ENCODE peak calls at places on chromosomes 16 and 17, in seven cellular contexts. One of them, this sample, is unnamed.

GRCh38 chr17:2909164-2909852 is 113.1 kb downstream of the RAP1GAP2 start:
- DNase-seq in RWPE1: no peak
- DNase-seq in GM12865: no peak
- DNase-seq in DND-41: no peak
- DNase-seq in A549: no peak
- DNase-seq in CD8-positive, alpha-beta T cell: no peak
- DNase-seq in pancreas: no peak
- DNase-seq in this sample: no peak

GRCh38 chr17:69525920-69526841 is 111.7 kb downstream of the MAP2K6 start:
- DNase-seq in GM12865: peak
- DNase-seq in pancreas: peak
- DNase-seq in DND-41: peak
- DNase-seq in A549: peak
- DNase-seq in RWPE1: peak
- DNase-seq in CD8-positive, alpha-beta T cell: no peak
- DNase-seq in this sample: peak

GRCh38 chr16:85150331-85150940 is 38.2 kb upstream of the CIBAR2 start:
- DNase-seq in RWPE1: no peak
- DNase-seq in DND-41: no peak
- DNase-seq in GM12865: no peak
- DNase-seq in A549: no peak
- DNase-seq in pancreas: no peak
- DNase-seq in CD8-positive, alpha-beta T cell: no peak
- DNase-seq in this sample: no peak

GRCh38 chr17:1043601-1044251 is 46.8 kb downstream of the TIMM22 start:
- DNase-seq in A549: no peak
- DNase-seq in DND-41: no peak
- DNase-seq in GM12865: no peak
- DNase-seq in CD8-positive, alpha-beta T cell: no peak
- DNase-seq in pancreas: no peak
- DNase-seq in RWPE1: no peak
- DNase-seq in this sample: no peak

GRCh38 chr17:34377078-34377823 is 14.2 kb upstream of the CCL1 start:
- DNase-seq in A549: no peak
- DNase-seq in DND-41: peak
- DNase-seq in pancreas: no peak
- DNase-seq in GM12865: peak
- DNase-seq in CD8-positive, alpha-beta T cell: no peak
- DNase-seq in RWPE1: no peak
- DNase-seq in this sample: no peak

GRCh38 chr17:81831957-81832607 is 1.0 kb downstream of the MCRIP1 start:
- DNase-seq in GM12865: peak
- DNase-seq in RWPE1: no peak
- DNase-seq in A549: no peak
- DNase-seq in DND-41: peak
- DNase-seq in pancreas: peak
- DNase-seq in CD8-positive, alpha-beta T cell: no peak
- DNase-seq in this sample: no peak

GRCh38 chr16:15857779-15858560 is 1.1 kb upstream of the MYH11 start:
- DNase-seq in CD8-positive, alpha-beta T cell: no peak
- DNase-seq in GM12865: no peak
- DNase-seq in A549: peak
- DNase-seq in DND-41: no peak
- DNase-seq in RWPE1: no peak
- DNase-seq in pancreas: no peak
- DNase-seq in this sample: peak

GRCh38 chr16:64892843-64893242 is 229.0 kb downstream of the CDH11 start:
- DNase-seq in pancreas: no peak
- DNase-seq in CD8-positive, alpha-beta T cell: no peak
- DNase-seq in A549: no peak
- DNase-seq in DND-41: no peak
- DNase-seq in RWPE1: peak
- DNase-seq in GM12865: no peak
- DNase-seq in this sample: no peak

GRCh38 chr17:32609085-32609484 is 122.3 kb downstream of the CDK5R1 start:
- DNase-seq in CD8-positive, alpha-beta T cell: peak
- DNase-seq in DND-41: peak
- DNase-seq in GM12865: peak
- DNase-seq in pancreas: peak
- DNase-seq in RWPE1: peak
- DNase-seq in A549: no peak
- DNase-seq in this sample: peak

GRCh38 chr16:325375-326155 is 27.0 kb downstream of the AXIN1 start:
- DNase-seq in CD8-positive, alpha-beta T cell: no peak
- DNase-seq in RWPE1: no peak
- DNase-seq in DND-41: no peak
- DNase-seq in A549: no peak
- DNase-seq in pancreas: no peak
- DNase-seq in GM12865: no peak
- DNase-seq in this sample: peak

GRCh38 chr16:78133919-78134318 is 34.5 kb downstream of the WWOX start:
- DNase-seq in RWPE1: no peak
- DNase-seq in A549: no peak
- DNase-seq in DND-41: no peak
- DNase-seq in pancreas: no peak
- DNase-seq in CD8-positive, alpha-beta T cell: no peak
- DNase-seq in GM12865: no peak
- DNase-seq in this sample: no peak

GRCh38 chr17:12545877-12546513 is 119.7 kb upstream of the MYOCD start:
- DNase-seq in CD8-positive, alpha-beta T cell: no peak
- DNase-seq in GM12865: peak
- DNase-seq in pancreas: peak
- DNase-seq in A549: peak
- DNase-seq in RWPE1: peak
- DNase-seq in DND-41: peak
- DNase-seq in this sample: peak

GRCh38 chr16:81610144-81610842 is 165.7 kb downstream of the CMIP start:
- DNase-seq in A549: no peak
- DNase-seq in CD8-positive, alpha-beta T cell: no peak
- DNase-seq in DND-41: no peak
- DNase-seq in pancreas: peak
- DNase-seq in GM12865: no peak
- DNase-seq in RWPE1: peak
- DNase-seq in this sample: no peak

GRCh38 chr17:28507567-28508195 is 1.5 kb downstream of the FOXN1 start:
- DNase-seq in pancreas: no peak
- DNase-seq in RWPE1: peak
- DNase-seq in DND-41: no peak
- DNase-seq in GM12865: no peak
- DNase-seq in CD8-positive, alpha-beta T cell: no peak
- DNase-seq in A549: no peak
- DNase-seq in this sample: no peak

GRCh38 chr16:53744449-53744848 is 40.5 kb downstream of the FTO start:
- DNase-seq in CD8-positive, alpha-beta T cell: peak
- DNase-seq in DND-41: peak
- DNase-seq in pancreas: peak
- DNase-seq in A549: no peak
- DNase-seq in GM12865: peak
- DNase-seq in RWPE1: no peak
- DNase-seq in this sample: peak

GRCh38 chr17:31491794-31492171 is 100.3 kb downstream of the RAB11FIP4 start:
- DNase-seq in A549: no peak
- DNase-seq in DND-41: no peak
- DNase-seq in RWPE1: no peak
- DNase-seq in CD8-positive, alpha-beta T cell: no peak
- DNase-seq in pancreas: peak
- DNase-seq in GM12865: peak
- DNase-seq in this sample: no peak

DNA sequence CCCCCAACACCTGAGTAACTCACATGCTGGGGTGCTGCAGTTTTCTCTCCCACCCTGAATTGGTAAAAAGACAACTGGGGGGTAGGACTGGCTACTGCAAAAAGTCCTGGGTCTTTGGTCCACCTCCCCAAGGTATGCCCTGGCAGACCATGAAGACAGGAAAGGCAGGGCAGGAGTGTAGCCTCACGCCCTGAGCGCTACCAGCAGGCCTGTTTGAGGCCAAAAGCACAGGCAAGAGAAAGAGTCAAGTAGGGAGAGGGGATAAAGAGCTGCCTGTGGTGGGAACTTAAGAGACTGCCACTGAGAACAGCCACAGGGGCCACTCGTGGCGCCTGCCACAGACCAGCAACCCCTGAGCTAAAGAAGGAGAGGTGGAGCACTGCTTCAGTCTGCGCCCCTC is 13.8 kb downstream of the PSMB3 start:
- DNase-seq in A549: no peak
- DNase-seq in pancreas: no peak
- DNase-seq in GM12865: no peak
- DNase-seq in DND-41: no peak
- DNase-seq in RWPE1: no peak
- DNase-seq in CD8-positive, alpha-beta T cell: no peak
- DNase-seq in this sample: no peak
- TF ChIP-seq CTCF in A549: no peak
- TF ChIP-seq CTCF in pancreas: no peak
- TF ChIP-seq CTCF in GM12865: no peak
- TF ChIP-seq CTCF in DND-41: no peak
- TF ChIP-seq CTCF in RWPE1: no peak
- TF ChIP-seq CTCF in CD8-positive, alpha-beta T cell: no peak
- TF ChIP-seq CTCF in this sample: no peak

GRCh38 chr17:44585315-44585714 is 28.0 kb downstream of the FZD2 start:
- DNase-seq in A549: no peak
- DNase-seq in DND-41: no peak
- DNase-seq in pancreas: no peak
- DNase-seq in GM12865: no peak
- DNase-seq in CD8-positive, alpha-beta T cell: no peak
- DNase-seq in RWPE1: no peak
- DNase-seq in this sample: no peak

GRCh38 chr17:44578947-44579346 is 21.7 kb downstream of the FZD2 start:
- DNase-seq in GM12865: no peak
- DNase-seq in RWPE1: no peak
- DNase-seq in A549: no peak
- DNase-seq in DND-41: no peak
- DNase-seq in CD8-positive, alpha-beta T cell: no peak
- DNase-seq in pancreas: no peak
- DNase-seq in this sample: no peak

GRCh38 chr17:44587339-44587738 is 30.1 kb downstream of the FZD2 start:
- DNase-seq in A549: peak
- DNase-seq in DND-41: no peak
- DNase-seq in RWPE1: peak
- DNase-seq in GM12865: no peak
- DNase-seq in pancreas: peak
- DNase-seq in CD8-positive, alpha-beta T cell: no peak
- DNase-seq in this sample: no peak

GRCh38 chr17:44584498-44584897 is 27.2 kb downstream of the FZD2 start:
- DNase-seq in A549: no peak
- DNase-seq in RWPE1: no peak
- DNase-seq in pancreas: no peak
- DNase-seq in DND-41: no peak
- DNase-seq in CD8-positive, alpha-beta T cell: no peak
- DNase-seq in GM12865: no peak
- DNase-seq in this sample: no peak

GRCh38 chr17:44581868-44582267 is 24.6 kb downstream of the FZD2 start:
- DNase-seq in A549: peak
- DNase-seq in DND-41: peak
- DNase-seq in CD8-positive, alpha-beta T cell: no peak
- DNase-seq in pancreas: no peak
- DNase-seq in GM12865: peak
- DNase-seq in RWPE1: no peak
- DNase-seq in this sample: no peak
- TF ChIP-seq CTCF in A549: peak
- TF ChIP-seq CTCF in DND-41: peak
- TF ChIP-seq CTCF in CD8-positive, alpha-beta T cell: no peak
- TF ChIP-seq CTCF in pancreas: no peak
- TF ChIP-seq CTCF in GM12865: peak
- TF ChIP-seq CTCF in RWPE1: no peak
- TF ChIP-seq CTCF in this sample: peak

GRCh38 chr17:35726609-35727460 is 4.6 kb upstream of the RASL10B start:
- DNase-seq in pancreas: peak
- DNase-seq in CD8-positive, alpha-beta T cell: no peak
- DNase-seq in RWPE1: peak
- DNase-seq in GM12865: no peak
- DNase-seq in A549: no peak
- DNase-seq in DND-41: no peak
- DNase-seq in this sample: no peak
- TF ChIP-seq CTCF in pancreas: no peak
- TF ChIP-seq CTCF in CD8-positive, alpha-beta T cell: no peak
- TF ChIP-seq CTCF in RWPE1: no peak
- TF ChIP-seq CTCF in GM12865: no peak
- TF ChIP-seq CTCF in A549: no peak
- TF ChIP-seq CTCF in DND-41: no peak
- TF ChIP-seq CTCF in this sample: no peak

GRCh38 chr16:25110392-25110947 is 1.1 kb upstream of the LCMT1 start:
- DNase-seq in GM12865: peak
- DNase-seq in DND-41: peak
- DNase-seq in CD8-positive, alpha-beta T cell: no peak
- DNase-seq in A549: no peak
- DNase-seq in RWPE1: no peak
- DNase-seq in pancreas: no peak
- DNase-seq in this sample: no peak

GRCh38 chr16:25109643-25110042 is 1.9 kb upstream of the LCMT1 start:
- DNase-seq in DND-41: no peak
- DNase-seq in A549: peak
- DNase-seq in GM12865: no peak
- DNase-seq in CD8-positive, alpha-beta T cell: no peak
- DNase-seq in RWPE1: peak
- DNase-seq in pancreas: peak
- DNase-seq in this sample: no peak

GRCh38 chr16:25108054-25108453 is 3.5 kb upstream of the LCMT1 start:
- DNase-seq in CD8-positive, alpha-beta T cell: peak
- DNase-seq in pancreas: peak
- DNase-seq in GM12865: peak
- DNase-seq in A549: no peak
- DNase-seq in RWPE1: no peak
- DNase-seq in DND-41: peak
- DNase-seq in this sample: peak

GRCh38 chr16:25107466-25107792 is 4.1 kb upstream of the LCMT1 start:
- DNase-seq in CD8-positive, alpha-beta T cell: no peak
- DNase-seq in RWPE1: no peak
- DNase-seq in A549: no peak
- DNase-seq in GM12865: no peak
- DNase-seq in DND-41: no peak
- DNase-seq in pancreas: peak
- DNase-seq in this sample: no peak

DNA sequence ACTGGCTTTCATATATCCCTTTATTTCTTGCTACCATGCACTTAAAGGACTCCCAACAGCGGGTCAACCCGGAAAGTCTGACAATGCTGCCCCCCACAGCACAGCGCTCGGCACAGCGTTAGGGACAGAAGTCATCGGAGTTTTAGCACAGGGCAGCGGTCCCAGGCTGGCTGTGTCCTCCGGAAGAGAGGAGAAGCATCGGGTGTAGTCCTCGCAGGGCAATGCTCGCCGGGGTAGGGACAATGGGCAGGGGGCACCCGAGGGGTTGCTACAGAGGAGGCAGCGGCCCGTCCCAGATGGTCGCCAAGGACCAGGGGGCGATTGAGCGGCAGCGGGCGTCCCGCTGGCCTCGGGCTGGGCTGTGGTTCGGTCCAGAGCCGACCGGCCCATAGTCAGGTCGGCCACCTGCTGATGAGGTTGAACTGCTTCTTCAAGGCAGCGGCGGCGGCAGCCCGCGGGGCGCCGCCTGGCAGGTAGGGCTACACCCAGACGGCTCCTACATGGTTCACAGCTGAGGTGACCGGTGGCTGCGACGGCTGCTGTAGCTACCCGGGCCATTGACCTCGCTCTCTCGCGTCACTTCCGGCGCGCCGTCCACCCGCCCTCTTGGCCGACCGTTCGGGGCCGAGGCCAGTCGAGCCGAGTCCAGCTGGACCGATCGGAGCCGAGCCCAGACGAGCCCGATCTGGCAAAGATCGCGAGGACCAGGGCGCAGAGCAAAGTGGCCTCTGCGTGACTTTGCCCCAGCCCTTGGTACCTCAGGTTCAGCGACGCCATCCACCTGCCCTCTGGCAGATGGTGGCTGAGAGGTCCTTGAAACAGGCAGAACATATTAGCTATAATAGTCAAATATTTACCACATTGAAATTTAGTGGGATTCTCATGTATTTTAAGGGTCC is 4.7 kb upstream of the LCMT1 start:
- DNase-seq in pancreas: peak
- DNase-seq in CD8-positive, alpha-beta T cell: peak
- DNase-seq in A549: peak
- DNase-seq in GM12865: peak
- DNase-seq in DND-41: no peak
- DNase-seq in RWPE1: peak
- DNase-seq in this sample: peak
- TF ChIP-seq CTCF in pancreas: no peak
- TF ChIP-seq CTCF in CD8-positive, alpha-beta T cell: no peak
- TF ChIP-seq CTCF in A549: no peak
- TF ChIP-seq CTCF in GM12865: peak
- TF ChIP-seq CTCF in DND-41: no peak
- TF ChIP-seq CTCF in RWPE1: no peak
- TF ChIP-seq CTCF in this sample: peak

This sample was measured in GM13976.